ENCODE peak calls at places on chromosomes 5 and 9, in six cellular contexts. One of them, this sample, is unnamed. For H3K9me3, the result is how much of the 10 kb centered on the place peaks cover.

GRCh38 chr5:137833463-137833862 is 34.2 kb upstream of the MYOT start:
- DNase-seq in CD4-positive, CD25-positive, alpha-beta regulatory T cell: no peak
- DNase-seq in mammary epithelial cell: peak
- DNase-seq in tibial nerve: no peak
- DNase-seq in A549: peak
- DNase-seq in PC-3: peak
- DNase-seq in this sample: no peak

GRCh38 chr5:133870661-133871060 is 97.8 kb downstream of the C5orf15 start:
- DNase-seq in CD4-positive, CD25-positive, alpha-beta regulatory T cell: no peak
- DNase-seq in mammary epithelial cell: peak
- DNase-seq in tibial nerve: no peak
- DNase-seq in A549: no peak
- DNase-seq in PC-3: peak
- DNase-seq in this sample: no peak

GRCh38 chr9:306907-307306 is 92.2 kb downstream of the DOCK8 start:
- DNase-seq in CD4-positive, CD25-positive, alpha-beta regulatory T cell: peak
- DNase-seq in mammary epithelial cell: no peak
- DNase-seq in tibial nerve: peak
- DNase-seq in A549: no peak
- DNase-seq in PC-3: peak
- DNase-seq in this sample: peak

GRCh38 chr5:133952729-133953567 is 15.5 kb downstream of the C5orf15 start:
- DNase-seq in CD4-positive, CD25-positive, alpha-beta regulatory T cell: no peak
- DNase-seq in mammary epithelial cell: no peak
- DNase-seq in tibial nerve: peak
- DNase-seq in A549: no peak
- DNase-seq in PC-3: no peak
- DNase-seq in this sample: no peak

GRCh38 chr9:119273984-119274665 is 95.1 kb downstream of the BRINP1 start:
- DNase-seq in CD4-positive, CD25-positive, alpha-beta regulatory T cell: no peak
- DNase-seq in mammary epithelial cell: peak
- DNase-seq in tibial nerve: no peak
- DNase-seq in A549: no peak
- DNase-seq in PC-3: no peak
- DNase-seq in this sample: no peak

GRCh38 chr5:10886497-10886896 is 125.5 kb upstream of the DAP start:
- DNase-seq in CD4-positive, CD25-positive, alpha-beta regulatory T cell: no peak
- DNase-seq in mammary epithelial cell: no peak
- DNase-seq in tibial nerve: no peak
- DNase-seq in A549: no peak
- DNase-seq in PC-3: no peak
- DNase-seq in this sample: no peak

GRCh38 chr9:133839822-133840329 is 101.7 kb upstream of the SARDH start:
- DNase-seq in CD4-positive, CD25-positive, alpha-beta regulatory T cell: no peak
- DNase-seq in mammary epithelial cell: no peak
- DNase-seq in tibial nerve: peak
- DNase-seq in A549: no peak
- DNase-seq in PC-3: no peak
- DNase-seq in this sample: no peak

GRCh38 chr5:109921735-109922395 is 232.1 kb downstream of the MAN2A1 start:
- DNase-seq in CD4-positive, CD25-positive, alpha-beta regulatory T cell: peak
- DNase-seq in mammary epithelial cell: no peak
- DNase-seq in tibial nerve: no peak
- DNase-seq in A549: no peak
- DNase-seq in PC-3: no peak
- DNase-seq in this sample: peak

GRCh38 chr5:51832934-51833470 is 449.8 kb downstream of the ISL1 start:
- DNase-seq in CD4-positive, CD25-positive, alpha-beta regulatory T cell: no peak
- DNase-seq in mammary epithelial cell: no peak
- DNase-seq in tibial nerve: no peak
- DNase-seq in A549: no peak
- DNase-seq in PC-3: no peak
- DNase-seq in this sample: no peak

GRCh38 chr9:110257097-110257955 is 1.0 kb upstream of the TXN start:
- DNase-seq in CD4-positive, CD25-positive, alpha-beta regulatory T cell: no peak
- DNase-seq in mammary epithelial cell: peak
- DNase-seq in tibial nerve: peak
- DNase-seq in A549: no peak
- DNase-seq in PC-3: no peak
- DNase-seq in this sample: no peak

GRCh38 chr5:91302335-91302734 is 80.8 kb downstream of the ARRDC3 start:
- DNase-seq in CD4-positive, CD25-positive, alpha-beta regulatory T cell: no peak
- DNase-seq in mammary epithelial cell: no peak
- DNase-seq in tibial nerve: no peak
- DNase-seq in A549: no peak
- DNase-seq in PC-3: no peak
- DNase-seq in this sample: no peak

GRCh38 chr5:2534970-2535369 is 216.5 kb downstream of the IRX2 start:
- DNase-seq in CD4-positive, CD25-positive, alpha-beta regulatory T cell: no peak
- DNase-seq in mammary epithelial cell: no peak
- DNase-seq in tibial nerve: no peak
- DNase-seq in A549: no peak
- DNase-seq in PC-3: no peak
- DNase-seq in this sample: no peak

GRCh38 chr5:157602505-157602904 is 26.9 kb upstream of the ADAM19 start:
- DNase-seq in CD4-positive, CD25-positive, alpha-beta regulatory T cell: peak
- DNase-seq in mammary epithelial cell: peak
- DNase-seq in tibial nerve: no peak
- DNase-seq in A549: no peak
- DNase-seq in PC-3: peak
- DNase-seq in this sample: no peak

GRCh38 chr9:91426123-91426745 is 2.6 kb upstream of the NFIL3 start:
- DNase-seq in CD4-positive, CD25-positive, alpha-beta regulatory T cell: peak
- DNase-seq in mammary epithelial cell: peak
- DNase-seq in tibial nerve: peak
- DNase-seq in A549: peak
- DNase-seq in PC-3: peak
- DNase-seq in this sample: no peak

GRCh38 chr5:171868236-171868635 is 82.6 kb downstream of the SMIM23 start:
- DNase-seq in CD4-positive, CD25-positive, alpha-beta regulatory T cell: no peak
- DNase-seq in mammary epithelial cell: no peak
- DNase-seq in tibial nerve: no peak
- DNase-seq in A549: no peak
- DNase-seq in PC-3: no peak
- DNase-seq in this sample: no peak

GRCh38 chr9:101527066-101527465 is 6.6 kb upstream of the RNF20 start:
- DNase-seq in CD4-positive, CD25-positive, alpha-beta regulatory T cell: no peak
- DNase-seq in mammary epithelial cell: peak
- DNase-seq in tibial nerve: no peak
- DNase-seq in A549: no peak
- DNase-seq in PC-3: peak
- DNase-seq in this sample: no peak

GRCh38 chr9:111839387-111839786 is 44.6 kb upstream of the SHOC1 start:
- DNase-seq in CD4-positive, CD25-positive, alpha-beta regulatory T cell: no peak
- DNase-seq in mammary epithelial cell: no peak
- DNase-seq in tibial nerve: no peak
- DNase-seq in A549: no peak
- DNase-seq in PC-3: peak
- DNase-seq in this sample: no peak

GRCh38 chr9:80605793-80606192 is 1034.0 kb downstream of the TLE4 start:
- DNase-seq in CD4-positive, CD25-positive, alpha-beta regulatory T cell: no peak
- DNase-seq in mammary epithelial cell: no peak
- DNase-seq in tibial nerve: no peak
- DNase-seq in A549: no peak
- DNase-seq in PC-3: no peak
- DNase-seq in this sample: no peak

GRCh38 chr9:92501671-92502393 is 19.5 kb upstream of the ASPN start:
- DNase-seq in CD4-positive, CD25-positive, alpha-beta regulatory T cell: peak
- DNase-seq in mammary epithelial cell: peak
- DNase-seq in tibial nerve: no peak
- DNase-seq in A549: peak
- DNase-seq in PC-3: peak
- DNase-seq in this sample: no peak

GRCh38 chr9:115289757-115290208 is 171.8 kb upstream of the TNC start:
- DNase-seq in CD4-positive, CD25-positive, alpha-beta regulatory T cell: no peak
- DNase-seq in mammary epithelial cell: no peak
- DNase-seq in tibial nerve: no peak
- DNase-seq in A549: no peak
- DNase-seq in PC-3: no peak
- DNase-seq in this sample: no peak

GRCh38 chr5:10233505-10233904 is 16.2 kb downstream of the ATPSCKMT start:
- DNase-seq in CD4-positive, CD25-positive, alpha-beta regulatory T cell: no peak
- DNase-seq in mammary epithelial cell: peak
- DNase-seq in tibial nerve: no peak
- DNase-seq in A549: peak
- DNase-seq in PC-3: peak
- DNase-seq in this sample: no peak

GRCh38 chr9:76571288-76572204 is 112.6 kb downstream of the GCNT1 start:
- DNase-seq in CD4-positive, CD25-positive, alpha-beta regulatory T cell: peak
- DNase-seq in mammary epithelial cell: no peak
- DNase-seq in tibial nerve: no peak
- DNase-seq in A549: no peak
- DNase-seq in PC-3: no peak
- DNase-seq in this sample: no peak
- H3K4me3 ChIP-seq in CD4-positive, CD25-positive, alpha-beta regulatory T cell: peak
- H3K4me3 ChIP-seq in mammary epithelial cell: peak
- H3K4me3 ChIP-seq in tibial nerve: peak
- H3K4me3 ChIP-seq in A549: peak
- H3K4me3 ChIP-seq in PC-3: no peak
- H3K4me3 ChIP-seq in this sample: peak

DNA sequence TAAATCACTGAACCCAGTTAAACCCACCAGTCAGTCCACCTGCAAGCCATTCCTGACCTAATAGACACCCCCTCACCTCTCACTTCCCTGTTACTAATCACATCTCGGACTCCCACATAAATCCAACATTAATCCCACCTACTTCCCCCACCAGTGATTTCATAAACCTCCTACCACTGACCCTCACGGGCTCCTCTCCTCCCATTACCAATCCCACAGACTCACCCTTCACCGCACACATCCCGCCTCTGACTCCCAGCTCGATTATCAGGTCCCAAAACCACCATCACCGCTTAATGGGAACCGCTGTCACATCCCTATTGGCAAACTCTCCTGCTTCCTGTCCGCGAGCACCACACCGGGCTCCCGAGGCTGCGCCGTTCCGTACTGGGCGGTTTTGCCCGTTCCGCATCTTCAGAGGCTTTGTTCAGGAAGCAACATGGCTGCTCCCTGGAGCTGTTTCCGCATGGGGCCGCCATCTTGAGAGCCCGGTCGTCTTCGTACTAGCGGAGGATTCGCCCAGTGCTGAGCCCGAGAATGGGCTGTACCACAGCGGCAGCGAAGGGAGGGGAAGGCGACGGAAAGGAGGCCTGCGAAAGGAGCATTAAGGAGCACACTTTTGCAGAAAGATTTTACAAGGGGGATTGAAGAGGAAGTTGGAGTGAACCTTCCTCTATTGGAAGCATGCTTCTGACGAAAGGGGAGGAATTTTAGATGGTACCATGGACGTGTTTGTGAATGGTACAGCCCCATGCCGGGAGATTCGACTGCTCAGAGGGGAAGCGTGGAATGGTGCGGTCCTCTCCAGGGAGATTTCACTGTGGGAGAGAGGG is at the start of gene ZNF300:
- DNase-seq in CD4-positive, CD25-positive, alpha-beta regulatory T cell: peak
- DNase-seq in mammary epithelial cell: peak
- DNase-seq in tibial nerve: peak
- DNase-seq in A549: peak
- DNase-seq in PC-3: no peak
- DNase-seq in this sample: no peak
- H3K9me3 ChIP-seq in CD4-positive, CD25-positive, alpha-beta regulatory T cell: under half
- H3K9me3 ChIP-seq in mammary epithelial cell: under half
- H3K9me3 ChIP-seq in tibial nerve: under half
- H3K9me3 ChIP-seq in A549: half or more
- H3K9me3 ChIP-seq in PC-3: half or more
- H3K9me3 ChIP-seq in this sample: under half

DNA sequence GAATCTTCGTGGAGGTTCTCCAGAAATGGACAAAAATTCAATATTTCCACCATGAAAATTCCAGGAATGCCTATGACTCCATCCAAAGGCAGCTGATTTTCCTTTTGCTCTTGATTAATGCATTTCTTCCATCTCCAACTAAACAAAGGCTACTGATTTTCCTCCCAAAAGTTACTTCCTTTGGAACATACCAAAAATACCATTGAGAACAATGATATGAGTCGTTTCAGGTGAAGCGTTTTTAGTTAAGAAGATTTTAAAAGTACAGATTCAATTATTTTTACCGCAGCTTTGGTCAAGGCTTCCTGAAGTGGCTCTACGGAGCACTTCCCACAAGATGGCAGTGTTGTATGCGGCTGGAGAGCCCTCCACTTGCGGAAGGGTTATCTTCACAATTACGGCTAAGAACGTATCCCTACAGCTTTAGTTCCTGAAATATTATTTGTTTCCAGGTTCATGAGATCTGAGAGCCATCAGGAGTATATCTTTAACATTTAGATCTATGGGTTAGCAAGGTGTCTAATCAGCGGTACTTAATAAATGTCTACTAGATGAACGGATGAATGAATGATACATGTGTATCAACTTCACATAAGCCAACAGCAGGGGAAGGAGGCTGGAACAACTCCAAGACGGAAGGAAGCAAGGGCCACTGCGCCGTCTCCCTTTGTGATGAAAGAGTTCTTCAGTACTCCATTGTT is 35.9 kb upstream of the ARSB start:
- DNase-seq in CD4-positive, CD25-positive, alpha-beta regulatory T cell: peak
- DNase-seq in mammary epithelial cell: peak
- DNase-seq in tibial nerve: peak
- DNase-seq in A549: peak
- DNase-seq in PC-3: peak
- DNase-seq in this sample: no peak
- H3K4me3 ChIP-seq in CD4-positive, CD25-positive, alpha-beta regulatory T cell: no peak
- H3K4me3 ChIP-seq in mammary epithelial cell: peak
- H3K4me3 ChIP-seq in tibial nerve: no peak
- H3K4me3 ChIP-seq in A549: no peak
- H3K4me3 ChIP-seq in PC-3: peak
- H3K4me3 ChIP-seq in this sample: no peak

GRCh38 chr5:150960791-150961396 is 56.1 kb upstream of the ZNF300 start:
- DNase-seq in CD4-positive, CD25-positive, alpha-beta regulatory T cell: no peak
- DNase-seq in mammary epithelial cell: no peak
- DNase-seq in tibial nerve: no peak
- DNase-seq in A549: no peak
- DNase-seq in PC-3: peak
- DNase-seq in this sample: no peak
- H3K9me3 ChIP-seq in CD4-positive, CD25-positive, alpha-beta regulatory T cell: under half
- H3K9me3 ChIP-seq in mammary epithelial cell: under half
- H3K9me3 ChIP-seq in tibial nerve: under half
- H3K9me3 ChIP-seq in A549: under half
- H3K9me3 ChIP-seq in PC-3: under half
- H3K9me3 ChIP-seq in this sample: under half

DNA sequence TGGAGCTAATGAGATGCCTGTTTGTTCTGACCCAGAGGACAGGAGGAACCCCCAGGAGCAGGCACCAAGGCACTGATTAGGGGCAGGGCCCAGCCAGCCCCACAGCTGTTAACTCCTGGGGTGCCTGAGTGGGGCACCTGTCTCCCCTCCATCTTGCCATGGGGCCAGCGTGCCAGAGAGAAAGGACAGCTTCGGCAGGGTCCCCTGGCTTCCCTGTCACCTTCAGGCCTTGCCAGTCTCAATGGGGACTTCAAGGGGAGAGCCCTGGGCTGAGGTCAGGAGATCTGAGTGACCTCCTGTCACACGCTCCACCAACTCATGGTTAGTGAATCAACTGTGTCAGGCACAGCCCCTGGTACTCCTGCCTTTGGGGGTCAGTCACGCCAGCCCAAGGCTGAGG is 152.7 kb upstream of the MVB12B start:
- DNase-seq in CD4-positive, CD25-positive, alpha-beta regulatory T cell: no peak
- DNase-seq in mammary epithelial cell: no peak
- DNase-seq in tibial nerve: no peak
- DNase-seq in A549: no peak
- DNase-seq in PC-3: no peak
- DNase-seq in this sample: no peak
- H3K4me3 ChIP-seq in CD4-positive, CD25-positive, alpha-beta regulatory T cell: no peak
- H3K4me3 ChIP-seq in mammary epithelial cell: no peak
- H3K4me3 ChIP-seq in tibial nerve: no peak
- H3K4me3 ChIP-seq in A549: no peak
- H3K4me3 ChIP-seq in PC-3: no peak
- H3K4me3 ChIP-seq in this sample: no peak

This sample was measured in effector memory CD4-positive, alpha-beta T cell.